ENCODE peak calls at places on chromosome 3, in seven cellular contexts. One of them, this sample, is unnamed.

GRCh38 chr3:79724206-79724605 is 43.6 kb downstream of the ROBO1 start:
- DNase-seq in A549: peak
- DNase-seq in OCI-LY7: no peak
- DNase-seq in fibroblast of mammary gland: no peak
- DNase-seq in RWPE1: no peak
- DNase-seq in left ventricle myocardium inferior: no peak
- DNase-seq in H1: no peak
- DNase-seq in this sample: no peak

GRCh38 chr3:3165241-3165640 is 14.2 kb downstream of the CRBN start:
- DNase-seq in A549: no peak
- DNase-seq in OCI-LY7: no peak
- DNase-seq in RWPE1: no peak
- DNase-seq in fibroblast of mammary gland: no peak
- DNase-seq in H1: no peak
- DNase-seq in left ventricle myocardium inferior: no peak
- DNase-seq in this sample: no peak

GRCh38 chr3:169759256-169759655 is 5.6 kb downstream of the TERC start:
- DNase-seq in RWPE1: peak
- DNase-seq in H1: no peak
- DNase-seq in OCI-LY7: peak
- DNase-seq in fibroblast of mammary gland: peak
- DNase-seq in A549: no peak
- DNase-seq in left ventricle myocardium inferior: no peak
- DNase-seq in this sample: no peak

GRCh38 chr3:45986303-45986982 is 9.2 kb downstream of the FYCO1 start:
- DNase-seq in RWPE1: peak
- DNase-seq in OCI-LY7: no peak
- DNase-seq in fibroblast of mammary gland: peak
- DNase-seq in A549: peak
- DNase-seq in H1: no peak
- DNase-seq in left ventricle myocardium inferior: peak
- DNase-seq in this sample: no peak

GRCh38 chr3:49609815-49610214 is 55.5 kb downstream of the BSN start:
- DNase-seq in RWPE1: no peak
- DNase-seq in A549: no peak
- DNase-seq in OCI-LY7: no peak
- DNase-seq in fibroblast of mammary gland: no peak
- DNase-seq in left ventricle myocardium inferior: peak
- DNase-seq in H1: no peak
- DNase-seq in this sample: no peak

GRCh38 chr3:148681080-148681479 is 16.6 kb upstream of the AGTR1 start:
- DNase-seq in OCI-LY7: no peak
- DNase-seq in fibroblast of mammary gland: peak
- DNase-seq in A549: peak
- DNase-seq in left ventricle myocardium inferior: no peak
- DNase-seq in RWPE1: peak
- DNase-seq in H1: no peak
- DNase-seq in this sample: no peak

GRCh38 chr3:115550285-115550741 is 73.0 kb upstream of the GAP43 start:
- DNase-seq in A549: no peak
- DNase-seq in RWPE1: no peak
- DNase-seq in fibroblast of mammary gland: peak
- DNase-seq in OCI-LY7: no peak
- DNase-seq in left ventricle myocardium inferior: peak
- DNase-seq in H1: no peak
- DNase-seq in this sample: no peak

GRCh38 chr3:23217872-23218554 is 14.9 kb downstream of the UBE2E2 start:
- DNase-seq in OCI-LY7: no peak
- DNase-seq in RWPE1: no peak
- DNase-seq in left ventricle myocardium inferior: no peak
- DNase-seq in fibroblast of mammary gland: peak
- DNase-seq in H1: no peak
- DNase-seq in A549: no peak
- DNase-seq in this sample: no peak

GRCh38 chr3:99119312-99119810 is 217.9 kb upstream of the DCBLD2 start:
- DNase-seq in fibroblast of mammary gland: peak
- DNase-seq in left ventricle myocardium inferior: no peak
- DNase-seq in A549: no peak
- DNase-seq in H1: no peak
- DNase-seq in OCI-LY7: no peak
- DNase-seq in RWPE1: no peak
- DNase-seq in this sample: no peak

GRCh38 chr3:15206662-15207576 is 873 bp downstream of the CAPN7 start:
- DNase-seq in H1: peak
- DNase-seq in A549: peak
- DNase-seq in RWPE1: peak
- DNase-seq in left ventricle myocardium inferior: peak
- DNase-seq in OCI-LY7: peak
- DNase-seq in fibroblast of mammary gland: peak
- DNase-seq in this sample: no peak

GRCh38 chr3:2950159-2950558 is 160.0 kb downstream of the IL5RA start:
- DNase-seq in A549: no peak
- DNase-seq in fibroblast of mammary gland: no peak
- DNase-seq in RWPE1: no peak
- DNase-seq in OCI-LY7: no peak
- DNase-seq in left ventricle myocardium inferior: no peak
- DNase-seq in H1: no peak
- DNase-seq in this sample: no peak

GRCh38 chr3:191345334-191345733 is 15.0 kb upstream of the UTS2B start:
- DNase-seq in left ventricle myocardium inferior: no peak
- DNase-seq in RWPE1: no peak
- DNase-seq in A549: no peak
- DNase-seq in H1: no peak
- DNase-seq in fibroblast of mammary gland: peak
- DNase-seq in OCI-LY7: no peak
- DNase-seq in this sample: no peak

GRCh38 chr3:196193037-196193737 is 18.0 kb downstream of the ZDHHC19 start:
- DNase-seq in RWPE1: no peak
- DNase-seq in fibroblast of mammary gland: no peak
- DNase-seq in H1: no peak
- DNase-seq in left ventricle myocardium inferior: no peak
- DNase-seq in OCI-LY7: no peak
- DNase-seq in A549: no peak
- DNase-seq in this sample: no peak

GRCh38 chr3:196193738-196194541 is 17.3 kb downstream of the ZDHHC19 start:
- DNase-seq in left ventricle myocardium inferior: peak
- DNase-seq in H1: no peak
- DNase-seq in fibroblast of mammary gland: no peak
- DNase-seq in OCI-LY7: no peak
- DNase-seq in RWPE1: no peak
- DNase-seq in A549: no peak
- DNase-seq in this sample: no peak

GRCh38 chr3:196194542-196194915 is 16.7 kb downstream of the ZDHHC19 start:
- DNase-seq in A549: no peak
- DNase-seq in fibroblast of mammary gland: no peak
- DNase-seq in H1: no peak
- DNase-seq in OCI-LY7: no peak
- DNase-seq in left ventricle myocardium inferior: no peak
- DNase-seq in RWPE1: no peak
- DNase-seq in this sample: no peak

GRCh38 chr3:196189608-196190347 is 21.4 kb downstream of the ZDHHC19 start:
- DNase-seq in RWPE1: no peak
- DNase-seq in left ventricle myocardium inferior: no peak
- DNase-seq in fibroblast of mammary gland: no peak
- DNase-seq in H1: no peak
- DNase-seq in A549: no peak
- DNase-seq in OCI-LY7: no peak
- DNase-seq in this sample: no peak

GRCh38 chr3:196192036-196193001 is 18.9 kb downstream of the ZDHHC19 start:
- DNase-seq in H1: no peak
- DNase-seq in left ventricle myocardium inferior: peak
- DNase-seq in fibroblast of mammary gland: no peak
- DNase-seq in OCI-LY7: peak
- DNase-seq in A549: no peak
- DNase-seq in RWPE1: no peak
- DNase-seq in this sample: no peak
- TF ChIP-seq CTCF in H1: no peak
- TF ChIP-seq CTCF in left ventricle myocardium inferior: no peak
- TF ChIP-seq CTCF in fibroblast of mammary gland: no peak
- TF ChIP-seq CTCF in OCI-LY7: peak
- TF ChIP-seq CTCF in A549: no peak
- TF ChIP-seq CTCF in RWPE1: no peak
- TF ChIP-seq CTCF in this sample: no peak

GRCh38 chr3:33420966-33421365 is 19.2 kb downstream of the UBP1 start:
- DNase-seq in left ventricle myocardium inferior: no peak
- DNase-seq in RWPE1: no peak
- DNase-seq in H1: no peak
- DNase-seq in A549: peak
- DNase-seq in fibroblast of mammary gland: no peak
- DNase-seq in OCI-LY7: no peak
- DNase-seq in this sample: no peak
- TF ChIP-seq CTCF in left ventricle myocardium inferior: no peak
- TF ChIP-seq CTCF in RWPE1: no peak
- TF ChIP-seq CTCF in H1: no peak
- TF ChIP-seq CTCF in A549: no peak
- TF ChIP-seq CTCF in fibroblast of mammary gland: no peak
- TF ChIP-seq CTCF in OCI-LY7: no peak
- TF ChIP-seq CTCF in this sample: no peak

GRCh38 chr3:11566916-11567315 is 76.8 kb downstream of the VGLL4 start:
- DNase-seq in RWPE1: no peak
- DNase-seq in fibroblast of mammary gland: no peak
- DNase-seq in left ventricle myocardium inferior: no peak
- DNase-seq in A549: no peak
- DNase-seq in OCI-LY7: no peak
- DNase-seq in H1: peak
- DNase-seq in this sample: no peak
- TF ChIP-seq CTCF in RWPE1: no peak
- TF ChIP-seq CTCF in fibroblast of mammary gland: no peak
- TF ChIP-seq CTCF in left ventricle myocardium inferior: no peak
- TF ChIP-seq CTCF in A549: no peak
- TF ChIP-seq CTCF in OCI-LY7: no peak
- TF ChIP-seq CTCF in H1: no peak
- TF ChIP-seq CTCF in this sample: no peak

DNA sequence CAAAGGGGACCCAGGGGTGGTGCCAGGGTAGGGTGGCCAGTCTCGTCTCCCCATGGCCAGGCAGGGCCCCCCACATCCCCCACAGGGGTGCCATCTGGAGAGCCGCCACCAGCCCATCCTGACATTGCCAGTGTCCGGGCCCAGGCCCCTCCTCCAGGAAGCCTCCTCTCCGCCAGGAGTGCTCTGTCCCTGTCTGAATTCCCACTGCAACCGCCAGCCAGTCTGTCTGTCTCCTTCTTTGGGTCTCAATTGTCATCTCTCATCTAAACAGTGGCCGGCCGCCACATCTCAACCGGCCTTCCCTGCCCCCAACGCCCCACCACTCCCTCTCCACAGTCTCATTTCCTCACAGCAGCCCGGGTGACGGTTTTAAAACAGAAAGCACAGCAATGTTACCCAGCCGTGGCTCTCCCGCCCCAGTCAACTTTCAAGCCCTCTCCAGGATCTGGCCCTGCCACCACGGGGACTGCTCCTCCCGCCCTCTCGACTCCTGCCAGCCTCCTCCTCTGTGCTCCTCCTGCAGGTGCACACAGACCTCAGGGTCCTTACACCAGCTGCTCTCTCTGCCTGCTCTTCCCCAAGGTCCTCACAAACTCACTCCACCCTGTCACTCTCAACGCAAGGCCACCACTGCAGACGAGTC is 57.0 kb downstream of the IQSEC1 start:
- DNase-seq in OCI-LY7: peak
- DNase-seq in fibroblast of mammary gland: no peak
- DNase-seq in A549: no peak
- DNase-seq in RWPE1: no peak
- DNase-seq in left ventricle myocardium inferior: peak
- DNase-seq in H1: no peak
- DNase-seq in this sample: no peak
- TF ChIP-seq CTCF in OCI-LY7: no peak
- TF ChIP-seq CTCF in fibroblast of mammary gland: no peak
- TF ChIP-seq CTCF in A549: no peak
- TF ChIP-seq CTCF in RWPE1: no peak
- TF ChIP-seq CTCF in left ventricle myocardium inferior: no peak
- TF ChIP-seq CTCF in H1: no peak
- TF ChIP-seq CTCF in this sample: no peak

DNA sequence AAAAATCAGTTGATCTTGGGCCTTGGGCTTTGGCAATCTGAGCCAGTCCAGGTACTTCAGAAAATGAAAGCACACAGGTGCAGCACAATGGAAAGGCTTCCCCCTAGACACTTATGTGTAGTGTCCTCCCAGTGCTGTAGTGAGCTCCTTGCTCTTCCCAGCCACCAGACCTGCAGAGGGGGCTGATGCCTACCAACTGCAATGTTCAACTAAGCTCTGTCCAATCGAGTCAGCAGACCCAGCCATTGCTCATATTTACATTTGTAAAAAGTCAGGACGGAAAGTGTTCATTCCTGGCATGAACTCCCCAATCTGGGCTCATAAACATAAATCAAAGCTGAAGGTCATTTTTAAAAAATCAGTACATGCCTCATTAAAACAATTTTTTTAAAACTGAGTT is 73.0 kb downstream of the FOXP1 start:
- DNase-seq in left ventricle myocardium inferior: no peak
- DNase-seq in H1: no peak
- DNase-seq in A549: peak
- DNase-seq in OCI-LY7: peak
- DNase-seq in RWPE1: no peak
- DNase-seq in fibroblast of mammary gland: peak
- DNase-seq in this sample: no peak
- TF ChIP-seq CTCF in left ventricle myocardium inferior: no peak
- TF ChIP-seq CTCF in H1: peak
- TF ChIP-seq CTCF in A549: peak
- TF ChIP-seq CTCF in OCI-LY7: peak
- TF ChIP-seq CTCF in RWPE1: no peak
- TF ChIP-seq CTCF in fibroblast of mammary gland: peak
- TF ChIP-seq CTCF in this sample: no peak

GRCh38 chr3:178152010-178152409 is 384.2 kb upstream of the KCNMB2 start:
- DNase-seq in fibroblast of mammary gland: no peak
- DNase-seq in RWPE1: no peak
- DNase-seq in H1: no peak
- DNase-seq in left ventricle myocardium inferior: no peak
- DNase-seq in A549: peak
- DNase-seq in OCI-LY7: no peak
- DNase-seq in this sample: no peak
- TF ChIP-seq CTCF in fibroblast of mammary gland: no peak
- TF ChIP-seq CTCF in RWPE1: no peak
- TF ChIP-seq CTCF in H1: no peak
- TF ChIP-seq CTCF in left ventricle myocardium inferior: no peak
- TF ChIP-seq CTCF in A549: no peak
- TF ChIP-seq CTCF in OCI-LY7: peak
- TF ChIP-seq CTCF in this sample: peak

GRCh38 chr3:143119974-143120715 is 574 bp downstream of the CHST2 start:
- DNase-seq in left ventricle myocardium inferior: peak
- DNase-seq in RWPE1: peak
- DNase-seq in fibroblast of mammary gland: no peak
- DNase-seq in H1: no peak
- DNase-seq in OCI-LY7: peak
- DNase-seq in A549: peak
- DNase-seq in this sample: no peak
- TF ChIP-seq CTCF in left ventricle myocardium inferior: no peak
- TF ChIP-seq CTCF in RWPE1: no peak
- TF ChIP-seq CTCF in fibroblast of mammary gland: no peak
- TF ChIP-seq CTCF in H1: no peak
- TF ChIP-seq CTCF in OCI-LY7: peak
- TF ChIP-seq CTCF in A549: no peak
- TF ChIP-seq CTCF in this sample: no peak

This sample was measured in D721Med.